ENCODE peak calls at places on chromosomes 3 and 15, in six cellular contexts. K is esophagus muscularis mucosa, M is SK-N-SH, J is upper lobe of left lung, G is stomach, P is K562. L is an unnamed sample.

GRCh38 chr15:32105258-32106248 is 75.2 kb downstream of the CHRNA7 start:
- DNase-seq in K (peak), M (peak), J (no peak), G (no peak), P (no peak), L (no peak)

GRCh38 chr3:33982269-33982798 is 183.9 kb downstream of the PDCD6IP start:
- DNase-seq in K (no peak), M (no peak), J (no peak), G (no peak), P (no peak), L (no peak)

GRCh38 chr3:52453496-52454234 is at the start of gene TNNC1:
- DNase-seq in K (no peak), M (no peak), J (peak), G (peak), P (no peak), L (no peak)

GRCh38 chr3:134624537-134625287 is 26.1 kb downstream of the KY start:
- DNase-seq in K (no peak), M (no peak), J (no peak), G (peak), P (no peak), L (no peak)

GRCh38 chr15:98967096-98967495 is 40.5 kb downstream of the PGPEP1L start:
- DNase-seq in K (no peak), M (no peak), J (no peak), G (no peak), P (no peak), L (no peak)

GRCh38 chr15:81152339-81152738 is 18.3 kb downstream of the CFAP161 start:
- DNase-seq in K (peak), M (no peak), J (no peak), G (no peak), P (no peak), L (no peak)

GRCh38 chr3:78751266-78751665 is 1016.5 kb downstream of the ROBO1 start:
- DNase-seq in K (no peak), M (no peak), J (no peak), G (no peak), P (no peak), L (no peak)

GRCh38 chr15:74780983-74781672 is 752 bp upstream of the CSK start:
- DNase-seq in K (no peak), M (no peak), J (no peak), G (no peak), P (no peak), L (no peak)

GRCh38 chr3:26484140-26484539 is 138.4 kb upstream of the LRRC3B start:
- DNase-seq in K (no peak), M (peak), J (no peak), G (no peak), P (no peak), L (no peak)

GRCh38 chr3:8724108-8724752 is 9.4 kb upstream of the CAV3 start:
- DNase-seq in K (no peak), M (no peak), J (no peak), G (no peak), P (no peak), L (no peak)

GRCh38 chr3:134449277-134449676 is 36.5 kb downstream of the ANAPC13 start:
- DNase-seq in K (peak), M (peak), J (no peak), G (peak), P (no peak), L (no peak)

GRCh38 chr3:140022061-140022781 is 87.2 kb downstream of the CLSTN2 start:
- DNase-seq in K (peak), M (peak), J (no peak), G (no peak), P (no peak), L (no peak)

GRCh38 chr3:184688872-184689271 is 23.0 kb downstream of the MAGEF1 start:
- DNase-seq in K (no peak), M (peak), J (no peak), G (no peak), P (no peak), L (no peak)

GRCh38 chr3:184687363-184688049 is 24.4 kb downstream of the MAGEF1 start:
- DNase-seq in K (no peak), M (peak), J (peak), G (no peak), P (no peak), L (peak)

GRCh38 chr3:184690236-184690883 is 21.5 kb downstream of the MAGEF1 start:
- DNase-seq in K (no peak), M (peak), J (peak), G (no peak), P (no peak), L (no peak)

GRCh38 chr3:184685646-184686045 is 26.2 kb downstream of the MAGEF1 start:
- DNase-seq in K (no peak), M (peak), J (no peak), G (no peak), P (no peak), L (no peak)

GRCh38 chr3:184688251-184688851 is 23.5 kb downstream of the MAGEF1 start:
- DNase-seq in K (no peak), M (peak), J (peak), G (no peak), P (no peak), L (peak)
- H3K27ac ChIP-seq in K (peak), M (no peak), J (no peak), G (peak), P (no peak), L (peak)

GRCh38 chr3:125334675-125335560 is 40.2 kb downstream of the ZNF148 start:
- DNase-seq in K (no peak), M (no peak), J (no peak), G (no peak), P (no peak), L (no peak)
- TF ChIP-seq POLR2AphosphoS5 in K (no peak), M (no peak), J (no peak), G (no peak), P (no peak), L (no peak)

GRCh38 chr3:39210078-39210477 is 17.7 kb upstream of the XIRP1 start:
- DNase-seq in K (no peak), M (no peak), J (no peak), G (no peak), P (no peak), L (no peak)

GRCh38 chr3:39205919-39206516 is 13.6 kb upstream of the XIRP1 start:
- DNase-seq in K (peak), M (no peak), J (no peak), G (no peak), P (no peak), L (no peak)

GRCh38 chr3:39207361-39208192 is 15.2 kb upstream of the XIRP1 start:
- DNase-seq in K (peak), M (no peak), J (no peak), G (no peak), P (no peak), L (no peak)

GRCh38 chr3:39209329-39209970 is 17.1 kb upstream of the XIRP1 start:
- DNase-seq in K (peak), M (no peak), J (no peak), G (no peak), P (no peak), L (no peak)

DNA sequence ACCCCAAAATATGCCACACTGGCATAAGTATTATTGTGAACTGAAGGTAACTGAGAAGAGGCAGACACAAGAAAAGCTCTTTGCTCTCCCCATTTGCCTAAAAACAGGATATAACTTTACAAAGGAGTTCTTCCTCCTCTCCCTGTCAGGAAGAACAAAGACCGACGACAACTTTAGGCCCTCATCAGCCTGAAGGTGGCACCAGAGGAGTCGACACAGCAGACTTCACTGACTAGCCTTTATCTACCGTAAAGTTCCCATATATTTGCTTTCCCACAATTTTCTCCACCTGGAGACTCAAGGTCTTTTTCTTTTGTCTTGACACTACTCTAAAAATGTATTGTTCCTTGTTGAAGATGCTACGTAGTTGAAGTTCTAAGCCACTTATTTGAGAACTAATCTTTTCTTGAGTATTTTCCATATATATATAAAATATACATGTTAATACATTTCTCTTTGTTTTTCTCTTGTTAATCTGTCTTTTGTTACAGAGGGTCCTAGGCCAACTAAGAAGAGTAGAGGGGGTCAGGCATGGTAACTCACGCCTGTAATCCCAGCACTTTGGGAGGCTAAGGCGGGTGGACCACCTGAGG is 16.2 kb upstream of the XIRP1 start:
- DNase-seq in K (peak), M (peak), J (no peak), G (peak), P (peak), L (no peak)
- TF ChIP-seq EP300 in K (no peak), M (no peak), J (no peak), G (no peak), P (no peak), L (no peak)

GRCh38 chr3:115916866-115917265 is 293.6 kb downstream of the GAP43 start:
- DNase-seq in K (no peak), M (no peak), J (no peak), G (no peak), P (no peak), L (no peak)

GRCh38 chr3:115913069-115913686 is 289.9 kb downstream of the GAP43 start:
- DNase-seq in K (no peak), M (no peak), J (no peak), G (no peak), P (no peak), L (no peak)

GRCh38 chr3:115915061-115915460 is 291.8 kb downstream of the GAP43 start:
- DNase-seq in K (no peak), M (no peak), J (no peak), G (no peak), P (no peak), L (no peak)

DNA sequence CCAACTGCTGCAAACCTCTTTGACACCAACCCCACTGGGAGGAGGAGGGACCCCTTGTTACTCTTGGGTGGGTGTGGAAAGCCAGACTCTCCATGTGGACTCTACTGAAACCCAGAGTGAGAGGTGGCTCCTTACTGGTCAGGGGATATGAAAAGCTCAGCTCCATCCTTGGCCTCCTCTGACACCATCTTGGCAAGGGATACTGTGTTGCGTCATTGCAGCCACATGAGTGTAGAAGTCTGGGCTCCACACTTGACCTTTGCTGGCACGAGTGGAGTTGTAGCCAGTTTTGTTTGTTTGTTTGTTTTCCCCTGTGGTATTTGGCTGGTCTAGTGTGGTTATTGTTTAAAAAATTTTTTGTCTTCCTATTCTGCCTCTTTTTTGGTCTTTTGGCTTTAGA is 289.1 kb downstream of the GAP43 start:
- DNase-seq in K (no peak), M (no peak), J (no peak), G (no peak), P (no peak), L (no peak)
- H3K27ac ChIP-seq in K (no peak), M (no peak), J (no peak), G (no peak), P (no peak), L (no peak)